ENCODE peak calls at places on chromosomes 6 and 20, in seven cellular contexts. G is cardiac muscle cell, W is fibroblast of pulmonary artery, F is epithelial cell of esophagus, Q is upper lobe of left lung, Z is lung, A is GM06990. R is an unnamed sample.
A peak's percentile ranks its signal among the peaks of the same experiment; 100 is the strongest.

GRCh38 chr20:60249436-60249835 is 291.2 kb downstream of the CDH26 start:
- DNase-seq in Q (no peak), F (peak; percentile 99), A (no peak), G (peak; percentile 23), Z (no peak), W (peak; percentile 53), R (peak; percentile 92)

GRCh38 chr20:13422637-13423036 is 201.6 kb downstream of the ISM1 start:
- DNase-seq in A (no peak), Q (no peak), F (peak; percentile 93), W (no peak), Z (no peak), G (no peak), R (no peak)

GRCh38 chr20:62736407-62737071 is 27.9 kb downstream of the NTSR1 start:
- DNase-seq in F (no peak), W (no peak), Z (no peak), A (no peak), Q (no peak), G (no peak), R (no peak)

GRCh38 chr20:31747640-31748039 is 8.6 kb downstream of the TPX2 start:
- DNase-seq in W (peak; percentile 61), A (no peak), F (no peak), G (peak; percentile 72), Q (no peak), Z (no peak), R (peak; percentile 47)

GRCh38 chr6:6729971-6730370 is 141.5 kb downstream of the LY86 start:
- DNase-seq in W (no peak), Q (no peak), A (no peak), Z (no peak), G (no peak), F (no peak), R (no peak)

GRCh38 chr20:32822189-32822588 is 2.4 kb downstream of the MAPRE1 start:
- DNase-seq in F (no peak), G (no peak), A (no peak), Z (no peak), Q (no peak), W (no peak), R (no peak)

GRCh38 chr6:168093634-168094033 is 14.6 kb upstream of the FRMD1 start:
- DNase-seq in G (no peak), W (no peak), Z (no peak), F (no peak), A (no peak), Q (no peak), R (no peak)

GRCh38 chr20:3687655-3688054 is 5.8 kb upstream of the ADAM33 start:
- DNase-seq in Q (no peak), W (peak; percentile 75), A (no peak), G (peak; percentile 76), F (peak; percentile 32), Z (no peak), R (no peak)

GRCh38 chr6:90274481-90275030 is 22.1 kb downstream of the BACH2 start:
- DNase-seq in G (no peak), F (no peak), Z (no peak), Q (no peak), W (no peak), A (no peak), R (no peak)

GRCh38 chr20:24098886-24099285 is 110.3 kb upstream of the GGTLC1 start:
- DNase-seq in A (no peak), G (peak; percentile 72), W (peak; percentile 63), Z (no peak), F (peak; percentile 85), Q (no peak), R (no peak)

DNA sequence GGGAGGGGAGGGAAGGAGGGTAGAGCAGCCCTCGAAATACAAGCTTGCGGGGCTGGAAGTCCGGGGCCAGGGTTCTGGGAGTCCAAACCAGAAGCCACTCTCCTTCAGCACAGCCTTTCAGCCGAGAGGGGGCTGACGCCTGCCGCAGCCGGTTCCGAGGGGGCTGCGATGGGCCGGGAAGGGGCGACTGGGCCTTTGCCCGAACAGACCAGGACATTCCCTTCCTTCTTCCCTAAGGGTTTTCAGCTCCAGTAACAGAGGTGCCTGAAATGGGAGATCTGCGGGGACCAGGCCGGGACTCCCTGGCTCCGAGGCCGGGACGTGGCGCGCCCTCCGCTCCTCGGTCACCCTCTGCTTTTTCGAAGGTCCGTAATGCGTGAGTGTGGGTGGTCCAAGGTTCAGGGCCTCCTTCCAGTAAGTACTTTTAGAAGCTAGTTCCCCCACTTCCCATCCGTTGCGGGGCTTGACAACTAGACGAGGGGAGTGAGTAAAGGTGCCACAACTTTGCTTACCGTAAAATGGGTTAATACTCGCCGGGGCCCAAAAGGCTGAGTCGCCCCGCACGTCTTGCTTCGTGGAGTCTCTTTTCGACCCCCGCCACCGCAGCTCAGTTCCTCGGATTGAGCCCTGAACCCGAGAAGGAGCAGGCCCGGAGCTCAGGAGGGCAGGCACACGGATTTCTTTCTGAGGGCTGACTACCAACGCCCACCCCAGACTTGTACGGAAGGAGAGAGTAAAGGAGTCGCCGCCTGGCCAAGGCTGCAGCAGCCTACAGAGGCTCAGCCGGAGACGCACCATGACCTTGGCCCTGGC is 2.9 kb upstream of the OLIG3 start:
- DNase-seq in Q (peak; percentile 82), Z (no peak), W (no peak), G (no peak), F (no peak), A (no peak), R (no peak)
- H3K4me3 ChIP-seq in Q (no peak overlapping the region), Z (no peak overlapping the region), W (no peak overlapping the region), G (peak overlapping the region; percentile 14), F (no peak overlapping the region), A (no peak overlapping the region), R (no peak overlapping the region)

GRCh38 chr6:42162384-42162783 is 10.8 kb upstream of the GUCA1A start:
- DNase-seq in A (no peak), F (no peak), W (no peak), G (no peak), Z (no peak), Q (no peak), R (no peak)
- H3K4me3 ChIP-seq in A (no peak overlapping the region), F (no peak overlapping the region), W (no peak overlapping the region), G (no peak overlapping the region), Z (no peak overlapping the region), Q (no peak overlapping the region), R (no peak overlapping the region)

GRCh38 chr6:28657756-28658465 is 132.2 kb downstream of the GPX5 start:
- DNase-seq in F (peak; percentile 65), G (peak; percentile 74), A (peak; percentile 32), W (peak; percentile 80), Z (no peak), Q (no peak), R (no peak)
- H3K4me3 ChIP-seq in F (peak overlapping the region; percentile 20), G (peak overlapping the region; percentile 94), A (peak overlapping the region; percentile 38), W (peak overlapping the region; percentile 57), Z (no peak overlapping the region), Q (peak overlapping the region; percentile 20), R (peak overlapping the region; percentile 49)

GRCh38 chr6:13242590-13242989 is 85.7 kb downstream of the TBC1D7 start:
- DNase-seq in Q (no peak), F (no peak), A (no peak), Z (no peak), W (no peak), G (no peak), R (no peak)
- H3K4me3 ChIP-seq in Q (no peak overlapping the region), F (no peak overlapping the region), A (no peak overlapping the region), Z (no peak overlapping the region), W (no peak overlapping the region), G (no peak overlapping the region), R (no peak overlapping the region)

GRCh38 chr6:42387336-42387735 is 64.4 kb downstream of the TRERF1 start:
- DNase-seq in Q (no peak), Z (no peak), F (no peak), W (no peak), G (no peak), A (no peak), R (no peak)
- H3K4me3 ChIP-seq in Q (no peak overlapping the region), Z (no peak overlapping the region), F (no peak overlapping the region), W (no peak overlapping the region), G (no peak overlapping the region), A (no peak overlapping the region), R (no peak overlapping the region)

GRCh38 chr6:143279385-143279784 is 171.1 kb downstream of the ADAT2 start:
- DNase-seq in G (peak; percentile 28), W (peak; percentile 38), F (peak; percentile 45), A (no peak), Q (no peak), Z (no peak), R (no peak)

GRCh38 chr6:143288923-143289322 is 161.6 kb downstream of the ADAT2 start:
- DNase-seq in W (no peak), G (no peak), A (no peak), F (no peak), Z (no peak), Q (no peak), R (no peak)

GRCh38 chr6:143286280-143286795 is 164.2 kb downstream of the ADAT2 start:
- DNase-seq in Z (no peak), G (peak; percentile 43), Q (no peak), W (peak; percentile 75), A (no peak), F (peak; percentile 87), R (peak; percentile 29)

DNA sequence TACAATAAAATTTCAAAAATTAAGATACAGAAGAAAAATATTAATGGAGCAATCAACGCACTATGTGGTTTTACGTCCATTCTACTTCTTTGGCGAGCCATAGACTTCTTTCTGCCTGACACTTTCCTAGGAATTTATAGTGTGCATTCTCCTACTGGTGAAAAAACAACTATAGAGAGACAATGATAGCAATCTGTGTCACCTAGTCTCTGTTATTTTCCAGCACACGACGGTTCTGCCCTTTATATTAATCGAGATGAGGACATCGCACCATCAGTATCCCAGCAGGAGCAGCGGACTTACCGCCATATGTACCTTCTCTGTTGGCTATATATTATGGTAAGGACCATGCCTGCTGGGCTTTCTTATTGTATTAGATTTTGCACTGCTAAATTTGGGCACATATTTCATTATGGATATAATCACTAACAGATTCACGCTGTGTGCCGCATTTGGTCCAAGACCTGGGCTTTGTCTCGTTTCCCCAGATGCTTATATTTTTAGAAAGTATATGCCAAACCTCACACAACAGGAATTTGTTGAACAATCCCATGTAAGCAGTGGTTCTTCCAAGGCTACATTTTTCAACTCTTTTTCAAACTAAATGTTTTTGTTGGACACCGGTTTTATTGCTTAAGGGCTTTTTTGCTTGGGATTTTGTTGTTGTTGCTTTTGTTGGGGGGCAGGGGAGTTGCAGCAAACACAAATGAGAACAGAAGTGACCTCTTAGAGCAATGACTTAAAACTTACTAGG is 166.4 kb downstream of the ADAT2 start:
- DNase-seq in F (no peak), G (peak; percentile 7), Z (no peak), W (peak; percentile 41), A (no peak), Q (no peak), R (peak; percentile 39)
- H3K4me3 ChIP-seq in F (no peak overlapping the region), G (no peak overlapping the region), Z (no peak overlapping the region), W (no peak overlapping the region), A (no peak overlapping the region), Q (no peak overlapping the region), R (no peak overlapping the region)

DNA sequence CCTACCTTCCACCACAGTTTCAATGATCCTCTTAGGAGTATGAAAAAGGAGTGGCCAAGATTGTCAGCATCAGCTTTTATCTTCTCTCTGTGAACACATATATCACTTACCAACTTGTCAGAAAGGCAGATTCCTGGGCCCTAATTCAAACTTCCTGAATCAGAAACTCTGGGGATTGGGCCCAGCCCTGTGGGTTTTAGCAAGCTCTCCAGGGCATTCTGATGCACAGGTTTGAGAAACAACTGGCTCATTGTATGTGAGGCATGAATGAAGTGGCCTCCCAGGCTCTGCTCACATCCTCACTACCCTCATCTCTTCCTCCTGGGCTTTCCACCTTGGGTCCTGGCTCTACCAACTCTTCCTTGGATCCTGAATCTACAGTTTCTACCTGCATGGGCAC is 13.2 kb upstream of the THBD start:
- DNase-seq in G (no peak), W (no peak), Z (no peak), Q (no peak), A (no peak), F (no peak), R (no peak)
- H3K4me3 ChIP-seq in G (no peak overlapping the region), W (no peak overlapping the region), Z (no peak overlapping the region), Q (no peak overlapping the region), A (no peak overlapping the region), F (no peak overlapping the region), R (no peak overlapping the region)

R was measured in skeletal muscle cell.